ENCODE peak calls at places on chromosomes 3 and 15, in eight cellular contexts. P, F, Y, R, V, L, U and T are unnamed samples.

GRCh38 chr15:68809517-68809916 is 11.2 kb downstream of the ANP32A start:
- DNase-seq in P (no peak), F (no peak), Y (no peak), R (no peak), V (no peak), L (no peak), U (no peak), T (no peak)

GRCh38 chr3:48466386-48467109 is 20.0 kb downstream of the ATRIP start:
- DNase-seq in P (no peak), F (no peak), Y (no peak), R (no peak), V (no peak), L (no peak), U (no peak), T (no peak)

GRCh38 chr3:106570426-106570825 is 701.6 kb upstream of the CBLB start:
- DNase-seq in P (no peak), F (no peak), Y (no peak), R (no peak), V (no peak), L (no peak), U (no peak), T (no peak)

GRCh38 chr3:112486811-112487505 is 12.3 kb downstream of the BTLA start:
- DNase-seq in P (no peak), F (no peak), Y (no peak), R (no peak), V (no peak), L (no peak), U (no peak), T (peak)

GRCh38 chr3:122800031-122800430 is 5.2 kb downstream of the SLC49A4 start:
- DNase-seq in P (no peak), F (no peak), Y (no peak), R (no peak), V (no peak), L (no peak), U (no peak), T (no peak)

GRCh38 chr3:8573342-8573926 is 71.2 kb downstream of the SSUH2 start:
- DNase-seq in P (no peak), F (no peak), Y (no peak), R (no peak), V (peak), L (no peak), U (no peak), T (no peak)

GRCh38 chr15:66919421-66919820 is 146.0 kb upstream of the SMAD3 start:
- DNase-seq in P (peak), F (no peak), Y (no peak), R (no peak), V (no peak), L (no peak), U (no peak), T (no peak)

GRCh38 chr3:42743204-42743995 is 29.7 kb downstream of the CCDC13 start:
- DNase-seq in P (no peak), F (peak), Y (no peak), R (no peak), V (no peak), L (no peak), U (no peak), T (no peak)

GRCh38 chr15:50315814-50316630 is 39.0 kb downstream of the GABPB1 start:
- DNase-seq in P (peak), F (no peak), Y (no peak), R (no peak), V (peak), L (peak), U (no peak), T (peak)

GRCh38 chr15:90064931-90065681 is 37.2 kb downstream of the IDH2 start:
- DNase-seq in P (no peak), F (no peak), Y (no peak), R (no peak), V (no peak), L (no peak), U (no peak), T (no peak)

GRCh38 chr3:39137991-39138803 is 15.2 kb downstream of the CSRNP1 start:
- DNase-seq in P (no peak), F (peak), Y (no peak), R (no peak), V (no peak), L (no peak), U (no peak), T (no peak)

GRCh38 chr3:146072824-146073223 is 88.2 kb downstream of the PLOD2 start:
- DNase-seq in P (no peak), F (no peak), Y (no peak), R (no peak), V (no peak), L (peak), U (no peak), T (no peak)

GRCh38 chr3:24678441-24678865 is 183.8 kb upstream of the THRB start:
- DNase-seq in P (peak), F (no peak), Y (no peak), R (no peak), V (peak), L (peak), U (no peak), T (peak)

GRCh38 chr3:189001559-189001958 is 170.2 kb upstream of the TPRG1 start:
- DNase-seq in P (peak), F (no peak), Y (no peak), R (no peak), V (peak), L (peak), U (no peak), T (peak)

GRCh38 chr3:10822708-10823515 is 6.9 kb downstream of the SLC6A11 start:
- DNase-seq in P (no peak), F (no peak), Y (no peak), R (no peak), V (no peak), L (no peak), U (no peak), T (no peak)

GRCh38 chr3:29186131-29186599 is 94.7 kb upstream of the RBMS3 start:
- DNase-seq in P (peak), F (no peak), Y (no peak), R (no peak), V (peak), L (peak), U (no peak), T (peak)

GRCh38 chr3:31364711-31365110 is 168.0 kb upstream of the STT3B start:
- DNase-seq in P (no peak), F (no peak), Y (no peak), R (no peak), V (peak), L (peak), U (no peak), T (peak)

GRCh38 chr3:94159062-94159726 is 96.3 kb downstream of the NSUN3 start:
- DNase-seq in P (peak), F (no peak), Y (no peak), R (no peak), V (peak), L (peak), U (no peak), T (peak)

GRCh38 chr3:22819209-22819608 is 383.9 kb upstream of the UBE2E2 start:
- DNase-seq in P (no peak), F (no peak), Y (no peak), R (no peak), V (no peak), L (no peak), U (no peak), T (no peak)

GRCh38 chr3:139506792-139507191 is 30.5 kb upstream of the RBP2 start:
- DNase-seq in P (peak), F (no peak), Y (no peak), R (no peak), V (no peak), L (no peak), U (no peak), T (no peak)

GRCh38 chr3:149003653-149004305 is 12.4 kb downstream of the GYG1 start:
- DNase-seq in P (peak), F (no peak), Y (no peak), R (no peak), V (no peak), L (no peak), U (no peak), T (no peak)